ENCODE peak calls at places on chromosomes 12 and 14, in six cellular contexts. N, C, F, S, Y and B are unnamed samples.
A peak's percentile ranks its signal among the peaks of the same experiment; 100 is the strongest.

GRCh38 chr12:6934110-6934509 is 6.4 kb downstream of the ATN1 start:
- DNase-seq in N (no peak), Y (no peak), F (peak; percentile 41), S (peak; percentile 58), C (peak; percentile 23), B (no peak)

GRCh38 chr12:57401165-57401564 is 29.7 kb downstream of the R3HDM2 start:
- DNase-seq in Y (no peak), F (peak; percentile 64), S (no peak), C (no peak), N (no peak), B (no peak)

GRCh38 chr14:79493081-79493652 is 718.1 kb downstream of the DIO2 start:
- DNase-seq in C (no peak), S (no peak), Y (no peak), N (no peak), F (no peak), B (no peak)

GRCh38 chr14:99479903-99480855 is 480 bp downstream of the SETD3 start:
- DNase-seq in F (peak; percentile 55), N (peak; percentile 45), S (peak; percentile 67), C (peak; percentile 63), Y (peak; percentile 77), B (peak; percentile 36)

GRCh38 chr14:95518045-95518751 is 1.7 kb upstream of the SYNE3 start:
- DNase-seq in Y (no peak), S (no peak), C (peak; percentile 45), N (no peak), F (peak; percentile 90), B (no peak)

GRCh38 chr12:67025543-67026114 is 243.5 kb upstream of the CAND1 start:
- DNase-seq in N (peak; percentile 40), F (peak; percentile 20), C (no peak), Y (no peak), S (peak; percentile 21), B (no peak)

GRCh38 chr12:72236071-72236705 is 36.0 kb upstream of the TRHDE start:
- DNase-seq in N (no peak), F (peak; percentile 5), Y (no peak), S (peak; percentile 16), C (peak; percentile 59), B (no peak)

GRCh38 chr12:56029666-56030293 is 8.9 kb downstream of the IKZF4 start:
- DNase-seq in S (peak; percentile 68), C (peak; percentile 63), Y (no peak), F (peak; percentile 83), N (peak; percentile 66), B (no peak)

GRCh38 chr14:58455593-58456265 is 28.2 kb downstream of the KIAA0586 start:
- DNase-seq in C (peak; percentile 59), N (no peak), F (peak; percentile 9), Y (no peak), S (no peak), B (no peak)

GRCh38 chr12:132464820-132465219 is 25.1 kb upstream of the FBRSL1 start:
- DNase-seq in S (no peak), F (no peak), Y (no peak), N (no peak), C (no peak), B (no peak)

GRCh38 chr12:58957298-58957697 is 37.0 kb upstream of the LRIG3 start:
- DNase-seq in C (no peak), N (no peak), S (no peak), F (no peak), Y (no peak), B (no peak)

GRCh38 chr12:64560395-64561301 is 49.6 kb upstream of the RASSF3 start:
- DNase-seq in C (peak; percentile 96), Y (no peak), F (peak; percentile 95), S (peak; percentile 99), N (no peak), B (no peak)

GRCh38 chr14:58746261-58746660 is 108.5 kb downstream of the DACT1 start:
- DNase-seq in C (peak; percentile 68), F (peak; percentile 86), N (no peak), S (peak; percentile 84), Y (no peak), B (no peak)

GRCh38 chr14:99576761-99577705 is 27.0 kb downstream of the CCDC85C start:
- DNase-seq in C (no peak), N (no peak), Y (no peak), F (no peak), S (no peak), B (no peak)

GRCh38 chr12:1533602-1534304 is 60.6 kb downstream of the FBXL14 start:
- DNase-seq in C (peak; percentile 25), S (peak; percentile 44), Y (peak; percentile 48), N (peak; percentile 83), F (peak; percentile 60), B (peak; percentile 43)

GRCh38 chr12:63440063-63440462 is 228.2 kb downstream of the DPY19L2 start:
- DNase-seq in F (no peak), S (no peak), C (no peak), Y (no peak), N (no peak), B (no peak)

GRCh38 chr14:46496409-46496808 is 155.2 kb downstream of the RPL10L start:
- DNase-seq in F (no peak), S (no peak), N (no peak), Y (no peak), C (no peak), B (no peak)

GRCh38 chr14:33186656-33187055 is 248.0 kb downstream of the NPAS3 start:
- DNase-seq in S (peak; percentile 18), N (no peak), F (no peak), Y (no peak), C (no peak), B (no peak)

GRCh38 chr14:26594756-26595545 is 2.9 kb downstream of the NOVA1 start:
- DNase-seq in N (no peak), F (no peak), C (no peak), Y (no peak), S (peak; percentile 12), B (no peak)

GRCh38 chr12:121532503-121533390 is 48.1 kb downstream of the KDM2B start:
- DNase-seq in Y (no peak), F (peak; percentile 86), S (peak; percentile 27), N (no peak), C (no peak), B (no peak)

GRCh38 chr12:32734952-32735351 is 20.7 kb downstream of the YARS2 start:
- DNase-seq in C (no peak), N (no peak), F (no peak), Y (no peak), S (no peak), B (no peak)

GRCh38 chr14:60327447-60328331 is 78.7 kb downstream of the PPM1A start:
- DNase-seq in N (peak; percentile 96), F (no peak), S (peak; percentile 41), C (no peak), Y (no peak), B (no peak)
- TF ChIP-seq CTCF in N (peak; percentile 42), F (no peak), S (no peak), C (no peak), Y (peak; percentile 22), B (no peak)

GRCh38 chr14:104926619-104927431 is 2.1 kb downstream of the PLD4 start:
- DNase-seq in Y (no peak), N (peak; percentile 91), S (no peak), F (no peak), C (no peak), B (no peak)

GRCh38 chr14:104927432-104927816 is 2.7 kb downstream of the PLD4 start:
- DNase-seq in S (no peak), F (no peak), Y (peak; percentile 70), N (no peak), C (no peak), B (no peak)

GRCh38 chr14:104928391-104929133 is 3.9 kb downstream of the PLD4 start:
- DNase-seq in N (no peak), F (no peak), S (no peak), C (no peak), Y (no peak), B (no peak)

GRCh38 chr14:104929268-104930230 is 4.9 kb downstream of the PLD4 start:
- DNase-seq in C (no peak), S (no peak), F (no peak), Y (no peak), N (no peak), B (no peak)

GRCh38 chr14:104927901-104928300 is 3.2 kb downstream of the PLD4 start:
- DNase-seq in F (no peak), N (peak; percentile 59), C (no peak), Y (peak; percentile 74), S (no peak), B (no peak)
- TF ChIP-seq CTCF in F (no peak), N (peak; percentile 52), C (no peak), Y (no peak), S (no peak), B (no peak)

GRCh38 chr14:50262865-50263264 is 31.5 kb upstream of the SOS2 start:
- DNase-seq in N (no peak), C (no peak), Y (no peak), F (no peak), S (no peak), B (no peak)

GRCh38 chr14:50263321-50263720 is 31.9 kb upstream of the SOS2 start:
- DNase-seq in F (no peak), Y (no peak), C (no peak), N (no peak), S (no peak), B (no peak)

GRCh38 chr14:50257728-50258127 is 26.4 kb upstream of the SOS2 start:
- DNase-seq in N (no peak), C (no peak), S (no peak), Y (no peak), F (peak; percentile 22), B (no peak)

GRCh38 chr14:50260072-50260471 is 28.7 kb upstream of the SOS2 start:
- DNase-seq in F (no peak), S (no peak), C (no peak), N (no peak), Y (no peak), B (no peak)

DNA sequence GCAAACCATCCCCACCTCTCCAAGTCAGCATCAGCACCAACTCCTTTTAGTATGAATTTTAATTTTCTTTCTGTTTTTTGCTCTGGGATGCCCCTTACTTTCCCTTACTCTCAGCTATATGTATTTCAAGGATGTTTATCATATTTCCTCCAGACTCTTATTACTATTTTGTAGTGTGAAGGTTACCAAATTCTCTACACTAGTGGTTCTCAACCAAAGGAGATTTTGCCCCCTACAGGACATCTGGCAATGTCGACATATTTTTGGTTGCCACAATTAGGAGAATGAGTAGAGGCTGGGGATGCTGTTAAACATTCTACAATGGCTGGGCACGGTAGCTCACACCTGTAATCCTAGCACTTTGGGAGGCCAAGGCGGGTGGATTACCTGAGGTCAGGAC is 29.1 kb upstream of the SOS2 start:
- DNase-seq in C (peak; percentile 39), N (peak; percentile 58), S (peak; percentile 58), Y (no peak), F (peak; percentile 65), B (no peak)
- TF ChIP-seq CTCF in C (peak; percentile 80), N (peak; percentile 77), S (peak; percentile 66), Y (peak; percentile 71), F (peak; percentile 70), B (peak; percentile 16)

DNA sequence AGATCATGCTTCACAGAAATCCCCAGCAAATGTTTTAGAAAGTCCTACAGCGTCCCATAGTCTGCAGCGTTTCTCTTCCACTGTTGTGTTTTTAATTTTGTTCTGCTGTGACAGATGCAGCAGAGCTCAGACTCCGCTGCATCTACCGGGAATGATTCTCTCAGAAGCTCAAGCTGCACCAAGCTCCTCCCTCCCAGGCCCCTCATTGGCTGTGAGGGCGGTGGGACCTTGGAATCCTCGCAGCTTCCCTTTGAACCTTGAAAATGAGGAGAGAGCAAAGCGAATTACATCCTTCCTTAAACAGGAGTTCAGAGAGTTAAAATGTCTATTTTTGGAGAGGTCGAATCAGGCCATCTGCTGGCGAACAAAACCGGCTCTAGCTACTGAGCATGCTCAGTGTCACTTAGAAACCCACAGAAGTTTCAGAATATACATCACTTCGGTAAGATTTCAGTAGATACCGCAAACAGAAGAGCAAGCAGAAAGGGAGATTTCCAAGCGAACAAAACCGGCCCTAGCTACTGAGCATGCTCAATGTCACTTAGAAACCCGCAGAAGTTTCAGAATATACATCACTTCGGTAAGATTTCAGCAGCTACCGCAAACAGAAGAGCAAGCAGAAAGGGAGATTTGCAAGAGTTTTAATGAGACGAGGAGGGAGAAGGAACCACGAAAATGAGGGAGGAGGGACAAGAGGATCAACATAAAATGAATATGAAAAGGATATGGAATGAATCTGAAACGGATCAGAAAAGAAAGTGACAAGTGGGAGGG is at the start of gene ABCD2:
- DNase-seq in S (peak; percentile 89), N (peak; percentile 87), Y (no peak), C (peak; percentile 68), F (peak; percentile 80), B (peak; percentile 38)
- TF ChIP-seq CTCF in S (peak; percentile 10), N (peak; percentile 55), Y (peak; percentile 23), C (peak; percentile 12), F (no peak), B (no peak)